ENCODE peak calls at places on chromosomes 6 and 20, in nine cellular contexts. M is cardiac fibroblast; U is HFF-Myc; X is neural progenitor cell; V is body of pancreas; G is CD8-positive, alpha-beta T cell; L is astrocyte of the cerebellum; S is CD4-positive, alpha-beta T cell; F is H1. T is an unnamed sample.

GRCh38 chr6:144176043-144176442 is 25.7 kb downstream of the STX11 start:
- DNase-seq in M (no peak), U (no peak), X (no peak), V (no peak), G (no peak), L (no peak), S (no peak), F (no peak), T (no peak)

GRCh38 chr20:14333734-14334133 is 3.7 kb downstream of the FLRT3 start:
- DNase-seq in M (no peak), U (no peak), X (no peak), V (no peak), G (no peak), L (no peak), S (no peak), F (no peak), T (no peak)

GRCh38 chr6:73675466-73676098 is 20.4 kb upstream of the CD109 start:
- DNase-seq in M (peak; percentile 83), U (peak; percentile 86), X (peak; percentile 79), V (peak; percentile 71), G (peak; percentile 46), L (peak; percentile 57), S (peak; percentile 57), F (peak; percentile 87), T (peak; percentile 84)

GRCh38 chr6:34559651-34560365 is 3.7 kb upstream of the SPDEF start:
- DNase-seq in M (no peak), U (no peak), X (no peak), V (no peak), G (no peak), L (no peak), S (no peak), F (no peak), T (no peak)

GRCh38 chr6:149324428-149324827 is 6.9 kb downstream of the TAB2 start:
- DNase-seq in M (no peak), U (no peak), X (no peak), V (no peak), G (no peak), L (no peak), S (no peak), F (no peak), T (no peak)

GRCh38 chr6:38273325-38273724 is 366.4 kb downstream of the BTBD9 start:
- DNase-seq in M (peak; percentile 58), U (no peak), X (peak; percentile 44), V (no peak), G (no peak), L (peak; percentile 71), S (no peak), F (no peak), T (no peak)

GRCh38 chr20:13681248-13682125 is 42.8 kb upstream of the TASP1 start:
- DNase-seq in M (no peak), U (no peak), X (no peak), V (peak; percentile 18), G (no peak), L (no peak), S (no peak), F (no peak), T (no peak)

GRCh38 chr6:27138837-27139752 is 108.4 kb upstream of the PRSS16 start:
- DNase-seq in M (peak; percentile 62), U (no peak), X (peak; percentile 84), V (no peak), G (peak; percentile 38), L (no peak), S (peak; percentile 64), F (peak; percentile 92), T (no peak)

GRCh38 chr6:122207061-122207460 is 192.4 kb upstream of the HSF2 start:
- DNase-seq in M (no peak), U (no peak), X (no peak), V (no peak), G (no peak), L (no peak), S (no peak), F (no peak), T (no peak)

GRCh38 chr20:48858075-48858790 is 30.4 kb upstream of the PREX1 start:
- DNase-seq in M (no peak), U (no peak), X (no peak), V (no peak), G (no peak), L (no peak), S (no peak), F (no peak), T (no peak)
- TF ChIP-seq CTCF in M (no peak), U (no peak), X (no peak), V (no peak), G (no peak), L (no peak), S (no peak), F (no peak), T (no peak)

DNA sequence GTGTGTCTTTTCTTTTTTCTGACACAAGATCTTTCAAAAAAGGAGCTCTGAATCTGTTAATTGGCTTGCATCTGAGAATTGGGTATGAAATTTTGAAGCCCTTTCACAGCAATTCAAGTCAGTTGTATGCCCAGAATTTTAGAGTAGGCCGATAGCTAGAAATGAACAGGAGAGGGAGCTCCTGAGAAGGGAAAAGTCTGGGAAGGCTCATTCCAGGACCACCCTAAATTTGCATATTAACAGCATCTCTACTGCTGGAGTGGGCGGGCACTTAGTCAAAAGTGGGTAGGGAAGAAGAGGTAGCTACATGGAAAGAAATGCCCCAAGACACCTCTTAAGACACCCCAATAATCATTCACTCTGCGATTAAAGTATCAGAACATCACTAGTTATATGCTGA is 928.3 kb downstream of the TBC1D32 start:
- DNase-seq in M (no peak), U (no peak), X (peak; percentile 62), V (no peak), G (no peak), L (no peak), S (no peak), F (peak; percentile 48), T (no peak)
- TF ChIP-seq CTCF in M (no peak), U (no peak), X (peak; percentile 67), V (no peak), G (no peak), L (peak; percentile 34), S (no peak), F (no peak), T (no peak)

GRCh38 chr6:114733596-114733995 is 390.8 kb upstream of the HS3ST5 start:
- DNase-seq in M (no peak), U (no peak), X (no peak), V (no peak), G (no peak), L (no peak), S (no peak), F (no peak), T (no peak)

GRCh38 chr6:114739656-114740055 is 396.8 kb upstream of the HS3ST5 start:
- DNase-seq in M (no peak), U (no peak), X (no peak), V (peak; percentile 11), G (no peak), L (no peak), S (no peak), F (no peak), T (no peak)

GRCh38 chr6:114740547-114740946 is 397.7 kb upstream of the HS3ST5 start:
- DNase-seq in M (no peak), U (no peak), X (no peak), V (peak; percentile 24), G (no peak), L (no peak), S (no peak), F (no peak), T (no peak)

GRCh38 chr6:114735118-114735730 is 392.4 kb upstream of the HS3ST5 start:
- DNase-seq in M (no peak), U (no peak), X (peak; percentile 2), V (no peak), G (no peak), L (no peak), S (no peak), F (no peak), T (no peak)
- TF ChIP-seq CTCF in M (no peak), U (no peak), X (peak; percentile 33), V (no peak), G (no peak), L (no peak), S (no peak), F (no peak), T (no peak)

GRCh38 chr6:31474871-31475286 is 23.1 kb upstream of the MICB start:
- DNase-seq in M (no peak), U (no peak), X (peak; percentile 28), V (no peak), G (no peak), L (no peak), S (no peak), F (peak; percentile 87), T (no peak)
- TF ChIP-seq CTCF in M (peak; percentile 37), U (peak; percentile 39), X (peak; percentile 46), V (no peak), G (peak; percentile 17), L (peak; percentile 31), S (peak; percentile 27), F (peak; percentile 84), T (no peak)

DNA sequence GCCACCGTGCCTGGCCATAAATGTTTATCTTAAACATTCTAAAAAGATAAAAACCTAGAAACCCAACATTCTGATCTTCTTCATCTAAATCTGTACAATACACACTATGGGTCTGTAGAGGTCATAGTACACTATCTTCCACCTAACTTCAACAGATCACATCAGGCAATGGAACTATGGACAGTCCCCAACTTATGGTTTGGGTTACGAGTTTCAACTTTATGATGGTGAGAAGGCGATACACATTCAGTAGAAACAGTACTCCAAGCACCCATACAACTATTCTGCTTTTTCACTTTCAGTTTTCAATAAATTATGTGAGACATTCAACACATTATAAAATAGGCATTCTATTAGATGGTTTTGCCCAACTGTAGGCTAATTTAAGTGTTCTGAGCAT is 23.1 kb downstream of the FKBP5 start:
- DNase-seq in M (no peak), U (no peak), X (no peak), V (no peak), G (no peak), L (no peak), S (no peak), F (no peak), T (no peak)
- TF ChIP-seq CTCF in M (no peak), U (no peak), X (no peak), V (no peak), G (no peak), L (no peak), S (no peak), F (no peak), T (no peak)

T was measured in omental fat pad.